ENCODE peak calls at places on chromosomes 7 and 10, in five cellular contexts. F, P, G, D and Q are unnamed samples.

GRCh38 chr7:95425694-95426093 is 9.1 kb downstream of the PON2 start:
- DNase-seq in F (no peak), P (no peak), G (no peak), D (no peak), Q (no peak)

GRCh38 chr7:132392713-132393112 is 183.6 kb downstream of the PLXNA4 start:
- DNase-seq in F (no peak), P (no peak), G (no peak), D (no peak), Q (no peak)

GRCh38 chr10:29057712-29058426 is 231.0 kb upstream of the LYZL1 start:
- DNase-seq in F (peak; percentile 16), P (peak; percentile 45), G (no peak), D (no peak), Q (no peak)

GRCh38 chr7:6307762-6308161 is 35.3 kb upstream of the CYTH3 start:
- DNase-seq in F (no peak), P (no peak), G (no peak), D (peak; percentile 43), Q (no peak)

GRCh38 chr10:106224676-106225075 is 939.8 kb downstream of the SORCS1 start:
- DNase-seq in F (peak; percentile 16), P (no peak), G (no peak), D (no peak), Q (no peak)

GRCh38 chr10:24969732-24970330 is 17.4 kb upstream of the PRTFDC1 start:
- DNase-seq in F (no peak), P (no peak), G (no peak), D (no peak), Q (no peak)

GRCh38 chr7:70631732-70632131 is 500.2 kb upstream of the GALNT17 start:
- DNase-seq in F (no peak), P (no peak), G (no peak), D (no peak), Q (no peak)

GRCh38 chr7:134935701-134936100 is 50.6 kb upstream of the AGBL3 start:
- DNase-seq in F (peak; percentile 51), P (no peak), G (no peak), D (no peak), Q (no peak)

GRCh38 chr7:148547946-148548345 is 42.6 kb upstream of the C7orf33 start:
- DNase-seq in F (no peak), P (no peak), G (no peak), D (no peak), Q (no peak)

GRCh38 chr10:44036425-44036824 is 348.5 kb downstream of the CXCL12 start:
- DNase-seq in F (no peak), P (no peak), G (no peak), D (no peak), Q (no peak)

GRCh38 chr10:62214364-62214874 is 54.2 kb downstream of the RTKN2 start:
- DNase-seq in F (no peak), P (no peak), G (no peak), D (no peak), Q (no peak)

GRCh38 chr10:76080406-76080805 is 649.0 kb downstream of the LRMDA start:
- DNase-seq in F (peak; percentile 83), P (no peak), G (no peak), D (no peak), Q (no peak)

GRCh38 chr7:77674878-77675277 is 21.4 kb upstream of the RSBN1L start:
- DNase-seq in F (peak; percentile 82), P (no peak), G (no peak), D (peak; percentile 29), Q (no peak)

GRCh38 chr7:137909042-137909441 is 62.3 kb upstream of the DGKI start:
- DNase-seq in F (peak; percentile 31), P (no peak), G (no peak), D (no peak), Q (no peak)

GRCh38 chr10:66827353-66827752 is 98.5 kb upstream of the LRRTM3 start:
- DNase-seq in F (peak; percentile 74), P (no peak), G (no peak), D (no peak), Q (no peak)

GRCh38 chr10:43256531-43257209 is 10.2 kb downstream of the RASGEF1A start:
- DNase-seq in F (no peak), P (no peak), G (no peak), D (no peak), Q (no peak)

GRCh38 chr7:158534598-158534997 is 53.0 kb downstream of the PTPRN2 start:
- DNase-seq in F (no peak), P (peak; percentile 80), G (no peak), D (no peak), Q (no peak)

GRCh38 chr7:37448637-37449331 is at the start of gene ELMO1:
- DNase-seq in F (peak; percentile 6), P (peak; percentile 94), G (peak; percentile 42), D (peak; percentile 81), Q (peak; percentile 21)

GRCh38 chr10:59508296-59508695 is 145.9 kb upstream of the FAM13C start:
- DNase-seq in F (peak; percentile 59), P (no peak), G (no peak), D (no peak), Q (no peak)

GRCh38 chr10:43619368-43619767 is 13.1 kb downstream of the ZNF485 start:
- DNase-seq in F (no peak), P (no peak), G (no peak), D (no peak), Q (no peak)

GRCh38 chr7:106054971-106055370 is 57.1 kb downstream of the SYPL1 start:
- DNase-seq in F (no peak), P (no peak), G (no peak), D (no peak), Q (no peak)

GRCh38 chr10:6840093-6840763 is 260.2 kb upstream of the PRKCQ start:
- DNase-seq in F (no peak), P (no peak), G (no peak), D (no peak), Q (no peak)

GRCh38 chr10:118241229-118242137 is 100.6 kb downstream of the FAM204A start:
- DNase-seq in F (peak; percentile 77), P (peak; percentile 53), G (peak; percentile 16), D (peak; percentile 78), Q (peak; percentile 33)

GRCh38 chr10:118243907-118244306 is 98.2 kb downstream of the FAM204A start:
- DNase-seq in F (no peak), P (no peak), G (no peak), D (no peak), Q (no peak)

GRCh38 chr10:118249714-118250113 is 92.4 kb downstream of the FAM204A start:
- DNase-seq in F (no peak), P (no peak), G (no peak), D (no peak), Q (no peak)

GRCh38 chr10:118251791-118252190 is 90.3 kb downstream of the FAM204A start:
- DNase-seq in F (no peak), P (no peak), G (no peak), D (no peak), Q (no peak)

DNA sequence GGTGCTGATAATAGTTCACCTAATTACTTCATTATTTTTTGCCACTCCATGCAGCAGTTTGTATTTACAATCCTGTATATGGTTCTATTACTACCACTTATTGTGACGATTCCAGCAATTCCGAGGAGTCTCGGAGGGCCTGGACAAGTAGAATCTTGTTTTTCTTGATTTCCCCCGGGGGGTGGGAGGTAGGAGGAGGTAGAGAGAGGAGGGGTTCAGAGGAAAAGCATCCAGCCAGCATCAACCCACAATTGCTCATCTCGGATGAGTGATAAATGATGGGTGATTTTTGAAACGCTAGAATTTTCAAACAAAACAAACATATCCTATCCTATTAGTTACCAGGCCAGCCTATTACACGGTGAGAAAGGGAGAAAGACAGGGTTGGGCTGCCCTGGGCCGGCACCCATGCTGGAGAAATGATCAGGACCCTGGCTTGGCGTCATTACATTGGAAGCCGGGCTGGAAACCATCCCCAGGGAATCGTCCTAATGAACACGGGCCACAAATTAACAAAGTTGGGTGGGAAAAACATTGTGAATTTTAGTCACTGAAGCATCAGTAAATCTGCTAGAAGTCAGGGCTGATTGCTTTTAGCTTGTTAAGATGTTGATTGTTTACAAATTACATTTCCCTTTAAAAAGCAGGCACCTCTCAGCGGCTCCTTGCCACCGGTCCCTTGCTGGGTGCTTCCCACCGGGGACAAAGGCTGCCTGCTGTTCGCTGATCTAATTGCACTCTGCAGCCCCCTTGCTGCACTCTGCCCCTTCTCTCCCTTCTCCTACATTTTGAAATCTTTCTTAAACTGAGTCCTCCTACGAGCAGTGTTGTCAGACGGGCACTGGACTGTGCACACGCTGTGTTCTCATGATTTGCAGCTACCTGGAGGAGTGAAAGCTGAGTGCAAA is 95.5 kb downstream of the FAM204A start:
- DNase-seq in F (no peak), P (no peak), G (no peak), D (no peak), Q (no peak)
- TF ChIP-seq RCOR1 in F (no peak), P (no peak), G (no peak), D (no peak), Q (no peak)

DNA sequence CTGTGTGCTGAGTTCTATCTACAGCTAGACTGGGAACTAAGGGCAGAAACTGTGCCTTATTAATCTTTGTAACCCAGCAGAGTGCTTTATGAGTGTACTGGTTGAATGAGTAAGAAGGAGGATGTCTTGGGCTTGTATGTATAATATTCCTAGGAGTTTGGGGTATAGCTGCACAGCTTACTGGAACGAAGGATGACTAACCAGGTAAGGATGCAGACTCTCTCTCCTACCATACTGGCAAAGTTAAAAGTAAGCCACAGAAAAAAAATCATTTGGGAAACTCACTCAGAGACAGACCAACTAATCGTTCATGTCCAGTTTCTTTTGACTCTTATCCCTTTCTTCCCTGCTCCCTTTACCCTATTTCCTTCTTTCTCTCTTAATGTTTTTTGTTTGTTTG is 1.4 kb upstream of the DHTKD1 start:
- DNase-seq in F (peak; percentile 93), P (no peak), G (no peak), D (peak; percentile 27), Q (no peak)
- TF ChIP-seq RCOR1 in F (no peak), P (no peak), G (no peak), D (no peak), Q (no peak)

GRCh38 chr10:116889066-116889465 is 39.8 kb downstream of the ENO4 start:
- DNase-seq in F (no peak), P (no peak), G (no peak), D (no peak), Q (no peak)

GRCh38 chr10:116886772-116887171 is 37.5 kb downstream of the ENO4 start:
- DNase-seq in F (no peak), P (no peak), G (no peak), D (no peak), Q (no peak)

GRCh38 chr10:116891208-116891607 is 41.9 kb downstream of the ENO4 start:
- DNase-seq in F (peak; percentile 94), P (peak; percentile 74), G (no peak), D (no peak), Q (no peak)

GRCh38 chr10:116892873-116893685 is 43.8 kb downstream of the ENO4 start:
- DNase-seq in F (no peak), P (no peak), G (no peak), D (no peak), Q (no peak)

GRCh38 chr10:116888380-116889055 is 39.2 kb downstream of the ENO4 start:
- DNase-seq in F (peak; percentile 89), P (no peak), G (no peak), D (peak; percentile 61), Q (no peak)
- TF ChIP-seq RCOR1 in F (no peak), P (no peak), G (no peak), D (no peak), Q (no peak)

GRCh38 chr7:86629-87028 is 105.7 kb upstream of the FAM20C start:
- DNase-seq in F (no peak), P (no peak), G (no peak), D (no peak), Q (no peak)

GRCh38 chr7:84633-85020 is 107.7 kb upstream of the FAM20C start:
- DNase-seq in F (no peak), P (no peak), G (no peak), D (no peak), Q (no peak)

GRCh38 chr7:85074-85945 is 107.1 kb upstream of the FAM20C start:
- DNase-seq in F (peak; percentile 54), P (no peak), G (no peak), D (no peak), Q (no peak)

GRCh38 chr7:87047-87446 is 105.3 kb upstream of the FAM20C start:
- DNase-seq in F (no peak), P (no peak), G (no peak), D (no peak), Q (no peak)

GRCh38 chr7:86116-86515 is 106.3 kb upstream of the FAM20C start:
- DNase-seq in F (no peak), P (no peak), G (no peak), D (no peak), Q (no peak)
- TF ChIP-seq RCOR1 in F (no peak), P (no peak), G (no peak), D (no peak), Q (no peak)